ENCODE peak calls at places on chromosomes 11 and 22, in four cellular contexts. C is BJ, H is body of pancreas, J is ovary. K is an unnamed sample.

GRCh38 chr11:64122411-64123101 is 43.4 kb downstream of the MACROD1 start:
- DNase-seq in C (no peak), H (no peak), J (no peak), K (no peak)

GRCh38 chr11:59560290-59560701 is 49.0 kb downstream of the OR4D9 start:
- DNase-seq in C (no peak), H (peak), J (peak), K (peak)

GRCh38 chr22:46355369-46355995 is 20.0 kb downstream of the TRMU start:
- DNase-seq in C (no peak), H (peak), J (peak), K (peak)

GRCh38 chr11:120358729-120359128 is 22.5 kb downstream of the ARHGEF12 start:
- DNase-seq in C (no peak), H (peak), J (no peak), K (no peak)

GRCh38 chr11:123381817-123382554 is 48.1 kb upstream of the GRAMD1B start:
- DNase-seq in C (no peak), H (no peak), J (no peak), K (no peak)

GRCh38 chr11:69002743-69003231 is 10.3 kb downstream of the MRGPRF start:
- DNase-seq in C (no peak), H (no peak), J (no peak), K (no peak)

GRCh38 chr11:30914143-30914762 is 328.1 kb upstream of the MPPED2 start:
- DNase-seq in C (no peak), H (peak), J (peak), K (no peak)

GRCh38 chr11:61488651-61489291 is 19.8 kb upstream of the LRRC10B start:
- DNase-seq in C (no peak), H (peak), J (peak), K (no peak)

GRCh38 chr11:115606223-115607220 is 102.3 kb upstream of the CADM1 start:
- DNase-seq in C (no peak), H (peak), J (peak), K (no peak)

DNA sequence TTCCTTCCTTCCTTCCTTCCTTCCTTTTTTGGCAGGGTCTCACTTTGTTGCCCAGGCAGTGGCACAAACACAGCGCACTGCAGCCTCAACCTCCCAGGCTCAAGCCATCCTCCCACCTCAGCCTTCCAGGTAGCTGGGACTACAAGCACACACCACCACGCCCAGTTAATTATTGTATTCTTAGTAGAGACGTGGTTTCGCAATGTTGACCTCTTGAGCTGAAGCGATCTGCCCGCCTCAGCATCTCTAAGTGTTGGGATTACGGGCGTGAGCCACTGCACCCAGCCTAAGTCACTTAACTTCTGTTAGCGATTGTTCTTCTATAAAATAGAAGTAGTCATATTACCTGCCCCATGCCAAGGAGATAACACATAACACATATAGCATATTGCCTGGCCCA is 2.8 kb upstream of the SYTL2 start:
- DNase-seq in C (no peak), H (no peak), J (no peak), K (no peak)
- TF ChIP-seq CTCF in C (no peak), H (no peak), J (no peak), K (no peak)

GRCh38 chr11:73270089-73270854 is 1.9 kb upstream of the P2RY6 start:
- DNase-seq in C (no peak), H (no peak), J (no peak), K (peak)
- TF ChIP-seq CTCF in C (no peak), H (no peak), J (no peak), K (no peak)

GRCh38 chr11:71251761-71252433 is 480 bp downstream of the SHANK2 start:
- DNase-seq in C (no peak), H (peak), J (no peak), K (no peak)
- TF ChIP-seq CTCF in C (peak), H (peak), J (no peak), K (peak)

GRCh38 chr11:110329441-110329840 is 33.0 kb upstream of the RDX start:
- DNase-seq in C (no peak), H (no peak), J (no peak), K (no peak)
- TF ChIP-seq CTCF in C (no peak), H (no peak), J (no peak), K (no peak)

GRCh38 chr11:92954003-92954402 is 15.4 kb upstream of the MTNR1B start:
- DNase-seq in C (no peak), H (no peak), J (no peak), K (no peak)

GRCh38 chr11:92960886-92961285 is 8.6 kb upstream of the MTNR1B start:
- DNase-seq in C (no peak), H (no peak), J (no peak), K (no peak)

DNA sequence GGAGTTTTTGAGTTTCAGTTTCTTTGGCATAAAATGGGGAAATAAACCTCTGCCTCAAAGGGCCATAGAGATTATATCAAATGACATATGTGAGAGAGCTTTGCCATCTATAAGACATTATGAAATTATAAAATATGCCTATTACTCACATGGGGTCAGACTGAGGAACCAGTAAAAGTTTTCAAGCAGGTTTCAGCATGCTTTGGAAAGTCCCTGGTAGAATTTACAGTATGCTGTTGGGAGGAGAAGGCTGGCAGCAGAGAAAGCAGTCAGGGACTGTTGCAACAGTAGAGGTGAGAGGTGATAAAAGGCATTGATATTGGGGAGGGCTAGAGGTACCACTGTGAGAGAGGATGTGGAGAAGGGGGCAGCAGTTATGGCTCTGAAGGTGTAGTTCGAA is 13.6 kb upstream of the MTNR1B start:
- DNase-seq in C (no peak), H (no peak), J (no peak), K (no peak)
- TF ChIP-seq CTCF in C (no peak), H (no peak), J (no peak), K (no peak)

GRCh38 chr22:28052818-28053217 is 133.8 kb upstream of the PITPNB start:
- DNase-seq in C (no peak), H (no peak), J (no peak), K (no peak)
- TF ChIP-seq CTCF in C (no peak), H (no peak), J (no peak), K (no peak)

K was measured in osteocyte.